ENCODE peak calls at places on chromosome 18, in six cellular contexts. R is astrocyte of the spinal cord, F is bronchial epithelial cell, U is hepatocyte, G is A549, T is mesothelial cell of epicardium. C is an unnamed sample.

GRCh38 chr18:58766164-58766563 is 94.9 kb downstream of the MALT1 start:
- DNase-seq in R (no peak), F (no peak), U (no peak), G (no peak), T (peak; percentile 14), C (no peak)

GRCh38 chr18:37565985-37566478 is 434 bp upstream of the CELF4 start:
- DNase-seq in R (peak; percentile 17), F (peak; percentile 17), U (peak; percentile 80), G (peak; percentile 12), T (peak; percentile 76), C (peak; percentile 33)

GRCh38 chr18:48161201-48161910 is 230.9 kb upstream of the SMAD2 start:
- DNase-seq in R (peak; percentile 52), F (peak; percentile 83), U (peak; percentile 94), G (peak; percentile 49), T (peak; percentile 89), C (peak; percentile 87)

GRCh38 chr18:13703899-13704298 is 22.5 kb downstream of the FAM210A start:
- DNase-seq in R (peak; percentile 43), F (no peak), U (no peak), G (peak; percentile 37), T (no peak), C (no peak)

GRCh38 chr18:36831139-36831538 is 2.2 kb downstream of the KIAA1328 start:
- DNase-seq in R (no peak), F (peak; percentile 87), U (no peak), G (no peak), T (no peak), C (peak; percentile 83)

GRCh38 chr18:73119574-73119973 is 251.8 kb upstream of the NETO1 start:
- DNase-seq in R (no peak), F (no peak), U (no peak), G (no peak), T (no peak), C (no peak)

GRCh38 chr18:59141294-59142068 is 1.8 kb downstream of the SEC11C start:
- DNase-seq in R (no peak), F (no peak), U (peak; percentile 15), G (no peak), T (no peak), C (no peak)

GRCh38 chr18:10213526-10213925 is 240.9 kb upstream of the APCDD1 start:
- DNase-seq in R (no peak), F (peak; percentile 85), U (peak; percentile 62), G (peak; percentile 24), T (no peak), C (peak; percentile 71)

GRCh38 chr18:28834889-28835288 is 658.0 kb upstream of the CDH2 start:
- DNase-seq in R (peak; percentile 76), F (peak; percentile 92), U (no peak), G (peak; percentile 22), T (no peak), C (peak; percentile 90)

GRCh38 chr18:70422061-70422965 is 133.5 kb downstream of the SOCS6 start:
- DNase-seq in R (peak; percentile 95), F (peak; percentile 92), U (peak; percentile 70), G (peak; percentile 96), T (no peak), C (peak; percentile 86)

GRCh38 chr18:13107074-13107473 is 111.5 kb upstream of the LDLRAD4 start:
- DNase-seq in R (no peak), F (no peak), U (no peak), G (no peak), T (no peak), C (no peak)

GRCh38 chr18:46939337-46939963 is 22.0 kb downstream of the KATNAL2 start:
- DNase-seq in R (peak; percentile 56), F (peak; percentile 69), U (peak; percentile 53), G (peak; percentile 24), T (no peak), C (peak; percentile 58)

GRCh38 chr18:60978338-60978737 is 354.9 kb upstream of the CDH20 start:
- DNase-seq in R (peak; percentile 90), F (peak; percentile 15), U (peak; percentile 5), G (no peak), T (no peak), C (peak; percentile 61)

GRCh38 chr18:49359732-49360444 is 100.6 kb downstream of the DYM start:
- DNase-seq in R (peak; percentile 81), F (peak; percentile 47), U (no peak), G (peak; percentile 4), T (no peak), C (peak; percentile 12)

GRCh38 chr18:74513149-74513882 is 17.2 kb downstream of the CNDP2 start:
- DNase-seq in R (no peak), F (no peak), U (no peak), G (no peak), T (no peak), C (no peak)

GRCh38 chr18:28529644-28530043 is 352.7 kb upstream of the CDH2 start:
- DNase-seq in R (no peak), F (no peak), U (no peak), G (no peak), T (no peak), C (no peak)

GRCh38 chr18:26225915-26226228 is 373 bp upstream of the TAF4B start:
- DNase-seq in R (no peak), F (no peak), U (no peak), G (no peak), T (no peak), C (no peak)

DNA sequence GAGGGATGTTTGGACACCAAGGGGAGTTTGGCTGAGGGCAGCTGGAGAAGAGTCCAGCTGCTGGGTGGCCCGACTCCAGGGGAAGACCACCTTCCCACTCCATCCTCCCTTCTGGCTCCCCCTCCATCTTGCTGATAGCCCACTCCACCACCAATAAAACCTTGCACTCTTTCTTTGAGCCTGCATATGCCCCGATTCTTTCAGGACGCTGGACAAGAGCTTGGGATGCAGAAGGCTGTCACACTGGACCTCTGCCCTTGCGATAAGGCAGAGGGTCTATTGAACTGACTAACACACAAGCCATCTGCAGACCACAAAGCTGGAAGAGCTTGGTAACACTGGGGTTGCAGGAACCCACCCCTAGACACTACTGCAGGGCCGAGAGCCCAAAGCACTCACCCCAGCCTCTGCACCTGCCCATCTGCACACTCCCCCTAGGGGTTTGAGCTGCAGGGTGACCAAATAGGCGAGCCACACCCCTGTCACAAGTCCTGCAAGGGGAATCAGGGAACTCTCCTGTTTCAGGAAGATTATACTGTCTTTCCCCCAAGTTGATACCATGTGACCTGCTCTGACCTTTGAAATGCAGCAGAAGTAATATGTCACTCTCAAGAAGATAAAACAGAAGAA is 70.5 kb downstream of the SMAD4 start:
- DNase-seq in R (no peak), F (no peak), U (no peak), G (no peak), T (no peak), C (no peak)
- TF ChIP-seq CTCF in R (no peak), F (no peak), U (no peak), G (no peak), T (no peak), C (no peak)

DNA sequence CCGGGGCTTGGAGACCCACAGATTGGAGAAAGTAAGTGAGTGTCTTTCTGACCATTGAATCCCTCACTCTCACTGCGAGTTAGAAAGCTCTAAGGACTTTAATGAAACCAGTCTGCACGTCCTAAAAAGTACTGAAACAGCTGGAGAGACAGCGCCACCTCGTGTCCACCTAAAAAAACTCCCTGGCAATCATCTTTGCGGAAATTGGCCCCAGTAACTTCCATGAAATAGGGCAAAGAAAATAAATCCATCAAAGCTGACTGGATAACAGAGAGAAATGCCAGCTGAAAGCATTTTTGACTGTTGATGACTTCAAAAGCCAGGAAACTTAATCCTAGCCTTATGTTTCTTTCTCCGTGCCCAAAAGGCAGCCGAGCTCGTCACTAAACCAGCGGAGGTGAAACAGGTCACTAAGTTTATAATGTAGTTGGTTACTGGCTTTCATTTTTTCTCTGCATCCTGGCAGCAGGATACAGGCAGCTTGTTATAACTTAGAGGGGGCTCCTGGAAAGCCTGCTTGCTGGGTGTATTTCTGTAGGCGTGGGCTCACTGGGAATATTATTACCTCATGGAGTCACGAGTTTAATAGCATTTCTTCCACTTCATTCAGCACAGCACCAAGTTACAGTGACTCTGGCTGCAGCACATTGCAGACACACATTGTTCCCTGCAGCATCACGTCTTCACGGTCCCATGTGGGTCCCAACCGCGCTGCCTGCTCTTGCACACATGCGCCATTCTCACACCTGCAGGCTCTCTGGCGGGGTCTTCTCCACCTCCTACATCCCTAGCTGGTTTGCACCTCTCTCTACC is 266.5 kb downstream of the HRH4 start:
- DNase-seq in R (peak; percentile 77), F (peak; percentile 58), U (peak; percentile 87), G (peak; percentile 70), T (peak; percentile 74), C (peak; percentile 79)
- TF ChIP-seq CTCF in R (peak; percentile 90), F (peak; percentile 81), U (peak; percentile 88), G (peak; percentile 69), T (peak; percentile 79), C (peak; percentile 90)

GRCh38 chr18:6982398-6982797 is 135.2 kb downstream of the LAMA1 start:
- DNase-seq in R (no peak), F (no peak), U (no peak), G (no peak), T (no peak), C (no peak)
- TF ChIP-seq CTCF in R (no peak), F (no peak), U (no peak), G (no peak), T (no peak), C (no peak)

GRCh38 chr18:33839452-33840225 is 261.6 kb downstream of the ASXL3 start:
- DNase-seq in R (peak; percentile 78), F (peak; percentile 71), U (peak; percentile 77), G (peak; percentile 33), T (no peak), C (peak; percentile 70)
- TF ChIP-seq CTCF in R (peak; percentile 83), F (peak; percentile 70), U (peak; percentile 90), G (no peak), T (peak; percentile 78), C (peak; percentile 83)

DNA sequence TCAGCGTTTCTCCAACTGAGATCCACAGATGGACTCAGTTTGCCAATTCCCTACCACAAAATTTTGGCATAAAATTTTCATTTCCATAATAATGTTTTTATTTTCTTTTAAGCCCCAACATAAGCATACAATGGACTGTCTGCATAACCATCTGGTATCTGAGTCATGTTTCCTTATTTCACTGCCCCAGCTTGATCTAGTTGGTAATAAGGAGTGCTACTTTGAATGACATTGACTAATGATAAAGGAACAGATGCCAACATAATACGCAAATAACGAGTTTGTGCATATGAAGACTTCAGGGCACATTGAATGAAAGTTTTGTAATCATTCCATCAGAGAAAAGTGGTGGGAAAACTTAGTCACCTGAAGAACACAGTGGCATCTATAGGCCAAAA is 8.8 kb upstream of the MBD2 start:
- DNase-seq in R (no peak), F (peak; percentile 91), U (no peak), G (no peak), T (no peak), C (peak; percentile 91)
- TF ChIP-seq CTCF in R (no peak), F (no peak), U (no peak), G (no peak), T (no peak), C (no peak)

GRCh38 chr18:65567372-65567771 is 183.4 kb upstream of the CDH7 start:
- DNase-seq in R (peak; percentile 3), F (peak; percentile 56), U (peak; percentile 40), G (peak; percentile 17), T (no peak), C (peak; percentile 49)
- TF ChIP-seq CTCF in R (peak; percentile 30), F (peak; percentile 48), U (peak; percentile 70), G (no peak), T (no peak), C (peak; percentile 65)

DNA sequence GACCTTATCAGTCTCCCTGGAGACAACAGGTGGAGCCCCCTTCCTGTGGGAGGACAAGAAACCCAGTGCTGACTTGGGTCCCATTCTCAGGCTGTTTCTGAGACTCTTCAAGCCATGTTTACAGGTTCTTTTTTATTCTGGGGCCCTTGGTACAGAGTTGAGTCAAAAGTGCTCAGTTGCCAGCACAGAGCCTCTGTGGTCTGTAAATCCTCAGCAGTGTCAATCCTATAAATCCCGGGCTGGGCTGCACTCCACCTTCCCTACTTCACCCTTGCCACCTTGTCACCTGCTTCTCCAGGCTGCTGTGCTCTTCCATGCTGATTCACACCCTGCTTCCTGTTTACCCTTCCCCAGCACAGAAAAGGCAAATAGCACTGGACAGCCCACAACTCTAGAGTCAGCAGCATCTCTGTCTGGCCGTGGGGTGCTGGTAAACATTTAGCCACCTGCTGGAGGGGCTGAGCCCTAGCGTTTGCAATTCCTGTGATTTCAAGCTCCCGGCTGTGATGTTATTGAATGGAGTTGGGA is 74.7 kb downstream of the TNFRSF11A start:
- DNase-seq in R (no peak), F (peak; percentile 32), U (peak; percentile 62), G (peak; percentile 60), T (no peak), C (peak; percentile 27)
- TF ChIP-seq CTCF in R (peak; percentile 28), F (no peak), U (peak; percentile 33), G (no peak), T (peak; percentile 13), C (peak; percentile 25)

C was measured in epithelial cell of esophagus.